ENCODE peak calls at places on chromosomes 12 and 14, in six cellular contexts. F is endothelial cell, K is upper lobe of right lung, J is cardiac fibroblast, V is progenitor cell of endocrine pancreas, Q is stomach. R is an unnamed sample.

GRCh38 chr12:2246358-2246757 is 193.6 kb downstream of the CACNA1C start:
- DNase-seq in V (no peak), Q (no peak), K (no peak), F (no peak), J (no peak), R (no peak)

GRCh38 chr12:132243596-132244289 is 85.6 kb downstream of the GALNT9 start:
- DNase-seq in Q (no peak), J (no peak), F (no peak), V (no peak), K (peak; percentile 60), R (no peak)

GRCh38 chr12:128316981-128317526 is 50.1 kb downstream of the TMEM132C start:
- DNase-seq in F (no peak), Q (no peak), K (no peak), J (peak; percentile 68), V (no peak), R (no peak)

GRCh38 chr12:92396647-92397258 is 251.1 kb upstream of the BTG1 start:
- DNase-seq in V (no peak), K (no peak), Q (no peak), J (peak; percentile 14), F (no peak), R (no peak)

GRCh38 chr14:55743551-55743950 is 163.5 kb downstream of the KTN1 start:
- DNase-seq in F (no peak), V (no peak), Q (no peak), K (no peak), J (no peak), R (no peak)

GRCh38 chr12:108773798-108774788 is 42.8 kb upstream of the CORO1C start:
- DNase-seq in K (peak; percentile 87), Q (peak; percentile 39), V (no peak), F (peak; percentile 60), J (peak; percentile 94), R (no peak)

GRCh38 chr12:88325076-88325827 is 183.1 kb downstream of the TMTC3 start:
- DNase-seq in J (peak; percentile 84), Q (no peak), K (no peak), F (no peak), V (no peak), R (no peak)

GRCh38 chr14:90354551-90355298 is 23.0 kb upstream of the NRDE2 start:
- DNase-seq in J (peak; percentile 21), K (no peak), F (no peak), V (no peak), Q (no peak), R (no peak)

GRCh38 chr14:76346391-76347160 is 29.4 kb upstream of the ESRRB start:
- DNase-seq in Q (no peak), J (no peak), K (no peak), V (no peak), F (no peak), R (no peak)

GRCh38 chr12:72681028-72681427 is 408.9 kb downstream of the TRHDE start:
- DNase-seq in Q (no peak), V (no peak), K (no peak), J (no peak), F (no peak), R (no peak)

GRCh38 chr12:47776471-47777143 is 3.6 kb downstream of the SLC48A1 start:
- DNase-seq in J (peak; percentile 66), F (no peak), V (no peak), K (no peak), Q (no peak), R (no peak)

GRCh38 chr12:113222730-113223531 is 1.7 kb downstream of the TPCN1 start:
- DNase-seq in V (no peak), K (no peak), Q (peak; percentile 74), J (peak; percentile 97), F (no peak), R (no peak)

GRCh38 chr12:120737557-120738251 is 12.1 kb downstream of the ACADS start:
- DNase-seq in J (peak; percentile 17), F (peak; percentile 39), K (no peak), V (no peak), Q (no peak), R (no peak)

GRCh38 chr12:121701667-121702277 is 10.8 kb upstream of the TMEM120B start:
- DNase-seq in Q (no peak), J (peak; percentile 18), F (no peak), K (no peak), V (no peak), R (no peak)

GRCh38 chr12:19127270-19127669 is 2.3 kb upstream of the PLEKHA5 start:
- DNase-seq in V (no peak), Q (no peak), K (no peak), F (no peak), J (no peak), R (no peak)

GRCh38 chr12:19129121-19129485 is 430 bp upstream of the PLEKHA5 start:
- DNase-seq in K (no peak), Q (no peak), F (no peak), V (no peak), J (no peak), R (no peak)

GRCh38 chr12:19131020-19131431 is 1.5 kb downstream of the PLEKHA5 start:
- DNase-seq in Q (peak; percentile 33), F (peak; percentile 6), J (peak; percentile 54), V (peak; percentile 39), K (no peak), R (no peak)

GRCh38 chr12:19130224-19131019 is 889 bp downstream of the PLEKHA5 start:
- DNase-seq in V (peak; percentile 47), F (peak; percentile 39), K (peak; percentile 71), J (peak; percentile 19), Q (peak; percentile 34), R (no peak)

GRCh38 chr12:19129486-19130223 is at the start of gene PLEKHA5:
- DNase-seq in J (peak; percentile 85), K (peak; percentile 86), V (peak; percentile 84), F (peak; percentile 76), Q (peak; percentile 79), R (peak; percentile 69)
- TF ChIP-seq CTCF in J (no peak), K (peak; percentile 13), V (peak; percentile 53), F (no peak), Q (no peak), R (no peak)

GRCh38 chr12:83827860-83828259 is 1084.7 kb downstream of the SLC6A15 start:
- DNase-seq in K (no peak), Q (no peak), J (peak; percentile 4), V (no peak), F (no peak), R (no peak)
- TF ChIP-seq CTCF in K (no peak), Q (no peak), J (no peak), V (no peak), F (no peak), R (no peak)

GRCh38 chr14:78836777-78837176 is 666.6 kb downstream of the NRXN3 start:
- DNase-seq in V (peak; percentile 46), F (peak; percentile 78), K (no peak), J (peak; percentile 62), Q (peak; percentile 45), R (peak; percentile 39)
- TF ChIP-seq CTCF in V (peak; percentile 76), F (peak; percentile 65), K (peak; percentile 34), J (peak; percentile 49), Q (peak; percentile 24), R (no peak)

DNA sequence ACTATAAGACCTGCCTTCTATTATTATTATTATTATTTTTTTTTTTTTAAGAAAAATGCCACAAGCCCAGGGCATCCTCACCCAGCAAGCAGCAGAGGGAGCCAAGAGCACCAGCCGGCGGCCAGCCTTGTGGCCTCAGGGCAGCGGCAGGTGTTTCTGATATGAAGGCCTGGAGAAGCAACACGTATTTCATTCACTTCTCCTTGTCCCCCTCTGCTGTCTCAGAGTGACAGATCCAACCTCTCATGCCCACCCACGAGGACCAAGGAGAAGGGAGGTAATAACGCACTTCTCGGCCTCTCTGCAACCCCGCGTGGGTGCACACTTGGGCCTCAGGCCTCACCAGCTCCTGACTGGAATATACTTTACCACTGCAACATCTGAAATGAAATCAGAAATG is 25.4 kb downstream of the CDC42BPB start:
- DNase-seq in Q (peak; percentile 44), J (no peak), K (no peak), V (no peak), F (peak; percentile 29), R (no peak)
- TF ChIP-seq CTCF in Q (no peak), J (no peak), K (peak; percentile 11), V (peak; percentile 31), F (no peak), R (no peak)

DNA sequence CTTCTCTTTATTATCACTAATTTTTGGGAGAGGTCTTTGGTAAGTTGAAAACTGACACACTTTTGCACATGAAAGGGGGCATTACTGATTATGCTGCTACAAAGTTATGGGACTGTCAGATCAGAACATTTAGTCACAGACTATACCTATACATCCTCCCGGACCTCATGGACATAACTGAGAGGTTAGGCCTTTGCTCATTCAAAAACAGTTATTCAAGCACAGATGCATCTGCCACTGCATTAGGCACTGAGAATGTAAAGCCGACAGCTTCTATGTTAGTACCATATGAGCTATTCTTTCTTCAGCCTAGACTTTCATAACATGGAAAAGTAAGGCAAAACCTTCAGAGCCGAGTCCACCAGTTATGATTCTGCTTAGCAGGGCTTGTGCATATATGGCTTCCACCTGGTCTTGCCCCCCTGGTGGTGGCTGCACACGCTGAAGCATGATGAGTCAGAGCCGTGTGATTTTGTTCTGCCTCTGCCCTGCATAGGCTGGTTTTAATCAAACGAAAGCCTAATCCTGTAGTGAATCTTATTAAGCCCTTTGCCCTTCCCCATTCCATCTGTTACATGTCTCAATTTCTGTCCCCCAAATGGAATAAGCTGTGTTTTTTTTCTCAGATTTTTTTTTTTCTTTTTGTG is 21.8 kb upstream of the RNU6-8 start:
- DNase-seq in F (peak; percentile 9), Q (no peak), V (no peak), J (peak; percentile 33), K (no peak), R (no peak)
- TF ChIP-seq CTCF in F (peak; percentile 15), Q (no peak), V (peak; percentile 56), J (peak; percentile 69), K (peak; percentile 21), R (no peak)

GRCh38 chr12:126342866-126343265 is 1277.6 kb downstream of the AACS start:
- DNase-seq in Q (no peak), K (no peak), J (no peak), F (no peak), V (no peak), R (no peak)
- TF ChIP-seq CTCF in Q (no peak), K (no peak), J (no peak), F (no peak), V (no peak), R (no peak)

GRCh38 chr12:104669057-104669770 is 212.5 kb downstream of the CHST11 start:
- DNase-seq in F (no peak), K (peak; percentile 77), V (peak; percentile 15), J (peak; percentile 70), Q (peak; percentile 80), R (no peak)
- TF ChIP-seq CTCF in F (no peak), K (no peak), V (no peak), J (no peak), Q (no peak), R (no peak)

DNA sequence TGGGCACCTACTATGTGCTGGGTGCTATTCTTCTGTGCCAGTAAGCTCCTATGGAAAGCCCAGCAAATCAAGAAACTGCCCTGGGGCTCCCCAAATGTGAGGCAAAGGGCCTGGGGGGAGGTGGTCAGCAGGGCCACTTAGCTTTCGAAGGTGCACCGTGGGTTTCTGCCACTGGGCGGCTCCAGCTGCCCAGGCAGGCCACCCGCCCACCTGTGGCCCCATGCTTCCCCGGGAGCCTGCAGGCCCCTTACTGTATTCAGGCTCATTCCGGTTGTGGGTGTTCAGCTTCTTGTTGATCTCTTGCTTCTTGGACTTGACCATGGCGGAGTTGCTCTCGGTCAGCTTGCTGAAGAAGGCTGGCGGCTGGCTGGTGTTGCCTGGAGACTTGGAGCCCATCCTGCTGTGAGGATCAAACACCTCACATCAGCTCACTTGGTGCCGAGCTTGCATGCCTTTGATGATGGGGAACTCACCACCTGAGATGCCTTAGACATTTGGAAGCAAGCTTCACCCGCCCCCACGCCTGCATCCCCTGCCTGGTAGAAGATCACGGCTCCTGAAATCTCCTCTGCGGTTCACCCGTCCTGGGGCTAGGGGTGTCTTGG is 37.3 kb downstream of the RFLNA start:
- DNase-seq in K (no peak), J (no peak), Q (no peak), F (peak; percentile 23), V (no peak), R (no peak)
- TF ChIP-seq CTCF in K (peak; percentile 15), J (peak; percentile 35), Q (no peak), F (peak; percentile 38), V (peak; percentile 43), R (no peak)